ENCODE peak calls at places on chromosomes 2 and 18, in five cellular contexts. Q, K, I, Y and G are unnamed samples.
A peak's percentile ranks its signal among the peaks of the same experiment; 100 is the strongest.

GRCh38 chr2:201580486-201580885 is 62.8 kb downstream of the TMEM237 start:
- DNase-seq in Q (no peak), K (no peak), I (no peak), Y (peak; percentile 6), G (no peak)

GRCh38 chr18:5309888-5310470 is 14.5 kb upstream of the ZBTB14 start:
- DNase-seq in Q (no peak), K (no peak), I (peak; percentile 37), Y (no peak), G (no peak)

GRCh38 chr18:58828399-58829121 is 36.1 kb upstream of the ZNF532 start:
- DNase-seq in Q (no peak), K (no peak), I (no peak), Y (no peak), G (no peak)

GRCh38 chr2:219254590-219255219 is 987 bp upstream of the TUBA4A start:
- DNase-seq in Q (no peak), K (peak; percentile 19), I (peak; percentile 55), Y (no peak), G (no peak)

GRCh38 chr2:165833156-165833555 is 39.1 kb upstream of the GALNT3 start:
- DNase-seq in Q (no peak), K (no peak), I (no peak), Y (peak; percentile 81), G (no peak)

GRCh38 chr2:12478151-12479041 is 238.3 kb upstream of the TRIB2 start:
- DNase-seq in Q (no peak), K (no peak), I (no peak), Y (no peak), G (no peak)

GRCh38 chr2:222979484-222979883 is 72.5 kb upstream of the KCNE4 start:
- DNase-seq in Q (no peak), K (no peak), I (no peak), Y (no peak), G (no peak)

GRCh38 chr2:145415151-145415550 is 895.2 kb upstream of the ZEB2 start:
- DNase-seq in Q (no peak), K (no peak), I (no peak), Y (no peak), G (no peak)

GRCh38 chr2:101160454-101160853 is 9.3 kb upstream of the TBC1D8 start:
- DNase-seq in Q (no peak), K (no peak), I (no peak), Y (peak; percentile 56), G (no peak)

GRCh38 chr2:55112229-55113016 is 62.2 kb upstream of the RTN4 start:
- DNase-seq in Q (no peak), K (no peak), I (no peak), Y (no peak), G (no peak)

GRCh38 chr18:74897971-74898657 is 300.4 kb downstream of the ZNF407 start:
- DNase-seq in Q (no peak), K (no peak), I (no peak), Y (no peak), G (no peak)